ENCODE peak calls at places on chromosomes 5 and 9, in seven cellular contexts. K is NCI-H748 treated with DMSO at 0.1 percent for 48 hours; X is HEK293T; S is body of pancreas; C is activated T-helper 1 cell treated with anti-CD3 and anti-CD28 coated beads, Interleukin-2, amount 50 U/mL, for 16 hours; Q is activated naive CD8-positive, alpha-beta T cell treated with anti-CD3 and anti-CD28 coated beads for 36 hours; J is T1000. M is an unnamed sample.
A peak's percentile ranks its signal among the peaks of the same experiment; 100 is the strongest.

GRCh38 chr9:112170235-112170634 is 4.9 kb downstream of the SUSD1 start:
- DNase-seq in Q (no peak), K (no peak), X (no peak), J (no peak), C (no peak), S (peak; percentile 23), M (no peak)

GRCh38 chr9:114806571-114806970 is 732 bp upstream of the TNFSF15 start:
- DNase-seq in S (no peak), J (no peak), X (no peak), Q (no peak), K (no peak), C (no peak), M (no peak)

GRCh38 chr5:7650755-7651154 is 200.2 kb downstream of the CFAP90 start:
- DNase-seq in S (no peak), J (no peak), C (no peak), X (no peak), K (no peak), Q (no peak), M (no peak)

GRCh38 chr5:59254055-59254687 is 639.4 kb downstream of the PDE4D start:
- DNase-seq in S (no peak), C (no peak), X (no peak), Q (no peak), J (no peak), K (no peak), M (no peak)

GRCh38 chr9:135253305-135254004 is 166.0 kb downstream of the OLFM1 start:
- DNase-seq in Q (no peak), J (no peak), K (no peak), S (no peak), C (no peak), X (no peak), M (no peak)

GRCh38 chr9:83966209-83966582 is 13.8 kb downstream of the HNRNPK start:
- DNase-seq in C (no peak), J (no peak), X (no peak), K (no peak), S (no peak), Q (no peak), M (no peak)

GRCh38 chr5:17219006-17219422 is 1.6 kb downstream of the BASP1 start:
- DNase-seq in Q (no peak), K (peak; percentile 93), X (peak; percentile 9), J (peak; percentile 6), S (no peak), C (no peak), M (no peak)

GRCh38 chr5:95803271-95804148 is 19.0 kb downstream of the GLRX start:
- DNase-seq in K (no peak), X (no peak), Q (no peak), J (no peak), C (no peak), S (no peak), M (no peak)

GRCh38 chr5:177089825-177090641 is 3.3 kb downstream of the FGFR4 start:
- DNase-seq in K (no peak), X (no peak), S (no peak), C (no peak), J (no peak), Q (no peak), M (no peak)

GRCh38 chr9:93532121-93532520 is 44.3 kb upstream of the PHF2 start:
- DNase-seq in X (no peak), K (no peak), Q (no peak), S (no peak), C (no peak), J (no peak), M (no peak)

GRCh38 chr9:125428060-125428481 is 166.4 kb downstream of the GAPVD1 start:
- DNase-seq in J (peak; percentile 7), C (no peak), K (no peak), Q (peak; percentile 48), S (no peak), X (peak; percentile 75), M (peak; percentile 36)

GRCh38 chr5:87850843-87851242 is 417.8 kb downstream of the TMEM161B start:
- DNase-seq in C (no peak), K (no peak), S (no peak), X (no peak), J (no peak), Q (no peak), M (no peak)

GRCh38 chr5:105506692-105507277 is 1944.2 kb upstream of the NUDT12 start:
- DNase-seq in Q (no peak), J (no peak), C (no peak), K (no peak), S (no peak), X (peak; percentile 58), M (no peak)

GRCh38 chr5:33594006-33594405 is 153.2 kb downstream of the TARS1 start:
- DNase-seq in C (no peak), K (no peak), J (no peak), X (no peak), Q (no peak), S (no peak), M (no peak)

GRCh38 chr5:141605523-141606277 is 13.1 kb downstream of the DIAPH1 start:
- DNase-seq in C (peak; percentile 49), K (no peak), J (no peak), S (no peak), Q (peak; percentile 66), X (no peak), M (peak; percentile 65)

GRCh38 chr9:108722396-108722795 is 133.4 kb downstream of the ACTL7B start:
- DNase-seq in K (no peak), J (no peak), S (no peak), X (no peak), C (no peak), Q (no peak), M (no peak)

M was measured in heart right ventricle.